ENCODE peak calls at places on chromosomes 5 and 9, in ten cellular contexts. H is sigmoid colon, Z is esophagus muscularis mucosa, U is transverse colon, V is H1, R is GM12878, M is upper lobe of left lung, J is SK-N-SH, N is K562, I is suprapubic skin. G is an unnamed sample.

GRCh38 chr9:96031962-96032534 is 156.6 kb downstream of the ERCC6L2 start:
- DNase-seq in J (no peak), I (no peak), V (no peak), U (no peak), H (no peak), M (no peak), N (no peak), R (no peak), Z (no peak), G (no peak)

GRCh38 chr5:102753889-102754498 is 1.1 kb upstream of the PAM start:
- DNase-seq in N (no peak), H (no peak), R (no peak), J (peak), U (no peak), M (peak), I (no peak), Z (no peak), V (no peak), G (no peak)

GRCh38 chr5:37850128-37850865 is 10.5 kb upstream of the GDNF start:
- DNase-seq in U (no peak), N (no peak), V (no peak), I (no peak), R (no peak), M (no peak), Z (no peak), J (no peak), H (no peak), G (no peak)

GRCh38 chr5:150626853-150627276 is 13.6 kb upstream of the SYNPO start:
- DNase-seq in I (no peak), V (no peak), R (no peak), N (no peak), J (no peak), Z (no peak), M (peak), H (no peak), U (peak), G (peak)

GRCh38 chr5:10567781-10568321 is 4.0 kb downstream of the ANKRD33B start:
- DNase-seq in I (no peak), N (no peak), V (no peak), J (no peak), H (peak), R (no peak), U (no peak), Z (no peak), M (no peak), G (no peak)

GRCh38 chr9:134401391-134401790 is 75.1 kb downstream of the RXRA start:
- DNase-seq in J (no peak), M (no peak), N (no peak), H (no peak), Z (no peak), U (no peak), I (no peak), V (no peak), R (no peak), G (no peak)

GRCh38 chr5:91243286-91243685 is 139.8 kb downstream of the ARRDC3 start:
- DNase-seq in J (no peak), N (no peak), M (no peak), Z (no peak), I (no peak), R (no peak), V (no peak), H (no peak), U (no peak), G (no peak)

GRCh38 chr5:132753135-132753987 is 6.1 kb downstream of the CCNI2 start:
- DNase-seq in M (no peak), Z (no peak), V (peak), J (peak), H (peak), I (no peak), U (peak), N (no peak), R (no peak), G (peak)

GRCh38 chr9:131739192-131739961 is 499 bp downstream of the RAPGEF1 start:
- DNase-seq in V (peak), M (peak), J (peak), U (peak), N (peak), R (no peak), Z (no peak), I (no peak), H (peak), G (peak)

GRCh38 chr5:72525816-72526215 is 18.6 kb upstream of the ZNF366 start:
- DNase-seq in R (no peak), Z (no peak), U (no peak), H (no peak), M (no peak), N (no peak), I (no peak), V (no peak), J (no peak), G (no peak)

GRCh38 chr9:137242329-137243204 is 1.5 kb downstream of the TUBB4B start:
- DNase-seq in J (no peak), U (no peak), R (no peak), N (no peak), Z (no peak), M (peak), V (no peak), I (no peak), H (no peak), G (no peak)

GRCh38 chr9:137244486-137245449 is 3.7 kb downstream of the TUBB4B start:
- DNase-seq in I (no peak), M (peak), N (peak), J (no peak), V (no peak), Z (no peak), U (no peak), H (no peak), R (no peak), G (no peak)

GRCh38 chr9:137245450-137246421 is 4.6 kb downstream of the TUBB4B start:
- DNase-seq in N (no peak), V (no peak), R (no peak), J (no peak), M (peak), I (no peak), H (no peak), U (no peak), Z (no peak), G (no peak)

GRCh38 chr9:137241490-137242328 is 622 bp downstream of the TUBB4B start:
- DNase-seq in H (peak), N (peak), R (no peak), I (no peak), M (peak), U (peak), Z (no peak), J (peak), V (no peak), G (peak)

GRCh38 chr9:137243626-137244485 is 2.8 kb downstream of the TUBB4B start:
- DNase-seq in J (no peak), N (no peak), I (no peak), V (peak), U (peak), Z (no peak), M (peak), H (no peak), R (no peak), G (no peak)
- TF ChIP-seq POLR2AphosphoS5 in J (peak), N (peak), I (no peak), V (peak), U (no peak), Z (no peak), M (no peak), H (no peak), R (peak), G (peak)

DNA sequence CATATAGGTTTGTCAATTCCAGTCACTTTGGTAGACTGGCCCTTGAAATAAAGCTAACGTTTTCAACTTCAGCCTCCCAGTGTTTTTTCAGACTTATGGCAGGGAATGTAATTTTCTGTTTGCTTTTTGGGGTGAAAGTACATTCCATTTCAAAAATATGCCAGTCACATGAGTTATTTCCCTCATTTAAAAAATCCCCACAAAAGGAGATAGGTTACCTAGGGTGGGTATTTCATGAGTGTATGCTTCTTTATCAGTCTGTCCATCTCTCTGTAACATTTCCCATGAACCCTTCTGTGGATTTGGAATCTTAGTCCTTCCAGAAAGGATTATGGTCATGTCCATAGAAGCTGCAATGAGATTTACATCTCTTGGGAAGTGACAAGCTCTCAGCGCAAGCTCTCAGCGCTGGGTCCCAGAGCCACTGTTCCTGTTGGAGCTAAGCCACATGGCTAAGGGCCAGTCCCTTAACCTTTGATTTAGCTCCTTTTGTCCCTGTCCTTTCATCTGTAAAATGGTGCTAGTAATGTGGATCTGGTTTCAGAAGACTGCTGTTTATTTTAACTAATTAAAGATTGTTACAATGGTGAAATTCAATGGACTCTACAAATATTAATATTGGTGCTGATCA is 294.9 kb downstream of the NR3C1 start:
- DNase-seq in R (no peak), H (no peak), J (no peak), U (peak), M (no peak), N (no peak), I (no peak), Z (no peak), V (no peak), G (peak)
- TF ChIP-seq EP300 in R (no peak), H (no peak), J (no peak), U (no peak), M (no peak), N (no peak), I (no peak), Z (no peak), V (no peak), G (no peak)

DNA sequence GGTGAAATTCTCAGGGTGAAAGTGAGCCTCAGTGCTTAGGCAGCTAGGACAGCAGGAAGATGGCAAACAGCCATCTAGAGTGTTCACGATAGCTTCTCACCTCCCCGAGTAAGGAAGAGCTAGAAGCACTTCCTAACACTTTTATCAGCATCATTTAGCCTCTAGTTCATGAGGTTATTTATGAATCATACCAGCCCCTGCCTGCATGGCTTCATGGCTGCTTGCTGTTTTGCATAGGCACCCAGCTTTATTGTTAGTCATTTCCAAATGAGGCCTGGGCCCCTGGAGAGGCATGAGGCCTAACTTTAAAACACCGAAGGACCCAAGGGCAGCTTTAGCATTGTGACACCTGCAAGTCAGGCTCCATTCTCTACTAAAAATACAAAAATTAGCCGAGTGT is 134.9 kb upstream of the PANK3 start:
- DNase-seq in J (no peak), N (no peak), M (no peak), H (no peak), I (no peak), V (no peak), U (no peak), Z (no peak), R (no peak), G (no peak)
- H3K4me3 ChIP-seq in J (no peak), N (no peak), M (no peak), H (no peak), I (no peak), V (no peak), U (no peak), Z (no peak), R (no peak), G (no peak)

DNA sequence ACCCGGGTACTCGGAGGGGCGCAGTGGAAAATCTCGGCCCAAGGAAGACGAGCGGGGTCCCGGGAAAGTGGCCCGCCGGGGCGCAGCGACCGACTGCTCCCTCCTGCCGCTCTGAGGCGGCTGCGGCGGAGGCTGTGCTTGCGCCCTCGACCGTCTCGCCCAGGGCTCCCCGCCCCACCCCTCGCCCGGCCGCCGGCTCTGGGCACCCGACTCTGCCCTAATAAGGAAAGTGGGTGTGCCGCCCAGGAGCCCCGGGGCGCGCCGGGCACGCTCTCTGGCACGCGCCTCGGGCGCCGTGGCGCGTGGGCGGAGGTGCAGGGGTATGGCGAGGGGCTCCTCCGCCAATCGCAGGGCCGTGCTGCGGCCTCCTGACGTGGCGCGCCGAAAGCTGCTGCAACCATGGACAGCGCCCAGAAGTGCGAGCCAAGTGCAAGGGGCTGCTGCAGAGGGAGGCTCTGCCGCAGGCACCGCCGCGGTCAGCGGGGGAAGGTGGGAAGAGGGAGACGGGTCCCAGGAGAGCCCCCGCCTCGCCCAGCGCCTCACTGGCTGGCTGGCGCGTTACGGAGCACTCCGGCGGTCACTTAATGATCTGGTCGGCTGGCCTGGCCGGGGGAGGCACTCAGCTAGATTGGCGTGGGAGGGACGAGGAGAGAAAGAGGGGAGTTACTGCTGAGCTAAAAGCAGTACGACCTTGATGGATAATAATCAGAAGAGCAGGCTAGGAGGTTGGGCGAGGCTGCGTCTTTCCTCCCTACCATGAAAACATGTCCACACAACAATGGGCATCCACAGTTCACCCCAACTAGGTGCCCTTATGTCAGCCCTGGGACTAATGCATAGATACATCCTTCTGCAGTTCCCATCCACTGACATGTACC is at the start of gene PRUNE2:
- DNase-seq in I (no peak), V (peak), N (no peak), H (peak), U (peak), Z (no peak), R (no peak), M (peak), J (peak), G (peak)
- TF ChIP-seq POLR2AphosphoS5 in I (no peak), V (no peak), N (no peak), H (peak), U (peak), Z (peak), R (no peak), M (no peak), J (no peak), G (peak)

DNA sequence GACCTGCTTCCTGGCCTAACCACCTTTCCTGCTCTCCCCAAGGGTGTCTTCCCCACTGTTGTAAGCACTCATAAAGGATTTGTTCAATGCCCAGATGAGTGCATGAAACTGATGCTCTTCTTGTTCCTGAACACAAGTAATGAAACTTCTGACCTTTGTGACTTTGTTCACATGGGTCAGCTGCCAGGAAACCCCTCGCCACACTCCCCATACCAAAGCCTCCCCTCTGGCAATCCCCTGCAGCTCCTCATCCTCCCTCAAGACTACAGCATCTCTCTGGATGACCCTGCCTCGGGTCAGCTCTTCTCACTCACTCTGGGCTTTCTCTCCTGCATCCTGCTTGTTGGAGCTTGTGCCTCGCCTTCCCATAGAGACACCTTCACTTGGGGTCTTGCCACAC is 72.2 kb upstream of the SPTLC1 start:
- DNase-seq in U (no peak), I (no peak), H (no peak), V (no peak), Z (no peak), J (no peak), R (no peak), N (no peak), M (no peak), G (no peak)
- TF ChIP-seq EP300 in U (no peak), I (no peak), H (no peak), V (no peak), Z (no peak), J (no peak), R (no peak), N (no peak), M (no peak), G (no peak)

GRCh38 chr9:94014845-94015244 is 59.7 kb upstream of the BARX1 start:
- DNase-seq in U (no peak), M (no peak), J (no peak), I (no peak), H (no peak), Z (peak), R (no peak), V (no peak), N (no peak), G (no peak)

GRCh38 chr9:94018628-94019027 is 63.5 kb upstream of the BARX1 start:
- DNase-seq in J (no peak), N (no peak), I (no peak), R (no peak), H (no peak), M (no peak), U (no peak), V (no peak), Z (peak), G (no peak)

GRCh38 chr9:94014066-94014654 is 59.0 kb upstream of the BARX1 start:
- DNase-seq in H (no peak), R (no peak), U (no peak), N (peak), I (no peak), Z (peak), J (peak), V (no peak), M (no peak), G (no peak)

GRCh38 chr9:94017939-94018531 is 62.9 kb upstream of the BARX1 start:
- DNase-seq in M (no peak), N (no peak), V (no peak), R (no peak), Z (peak), J (no peak), H (no peak), I (no peak), U (no peak), G (no peak)

GRCh38 chr9:94016744-94017143 is 61.6 kb upstream of the BARX1 start:
- DNase-seq in N (no peak), M (no peak), Z (peak), R (no peak), I (no peak), J (no peak), V (no peak), H (no peak), U (peak), G (no peak)
- H3K4me3 ChIP-seq in N (no peak), M (no peak), Z (no peak), R (no peak), I (no peak), J (no peak), V (no peak), H (no peak), U (no peak), G (no peak)

GRCh38 chr9:16708638-16709435 is 161.6 kb downstream of the BNC2 start:
- DNase-seq in U (no peak), I (no peak), Z (no peak), V (no peak), R (no peak), H (no peak), J (no peak), N (no peak), M (no peak), G (no peak)
- TF ChIP-seq POLR2AphosphoS5 in U (no peak), I (no peak), Z (no peak), V (no peak), R (no peak), H (no peak), J (no peak), N (no peak), M (no peak), G (no peak)